ENCODE peak calls at places on chromosomes 13 and 19, in six cellular contexts. F, G, T, Z, I and A are unnamed samples.

GRCh38 chr13:51194942-51195341 is 27.3 kb upstream of the FAM124A start:
- DNase-seq in T (no peak), G (no peak), F (no peak), Z (no peak), I (no peak), A (no peak)

GRCh38 chr13:80029170-80029569 is 311.8 kb downstream of the SPRY2 start:
- DNase-seq in T (no peak), F (no peak), Z (no peak), I (no peak), G (peak), A (no peak)

GRCh38 chr19:32313866-32314265 is 31.5 kb upstream of the ZNF507 start:
- DNase-seq in Z (no peak), I (no peak), F (no peak), G (no peak), T (no peak), A (no peak)

GRCh38 chr13:99176309-99177276 is 24.1 kb upstream of the UBAC2 start:
- DNase-seq in T (peak), Z (peak), F (peak), G (peak), I (no peak), A (no peak)

GRCh38 chr19:17097593-17098126 is 22.1 kb downstream of the MYO9B start:
- DNase-seq in Z (no peak), F (no peak), I (no peak), T (no peak), G (no peak), A (no peak)

GRCh38 chr13:30779608-30780007 is 44.3 kb downstream of the ALOX5AP start:
- DNase-seq in T (no peak), Z (no peak), G (no peak), I (no peak), F (no peak), A (no peak)

GRCh38 chr13:67140006-67140405 is 90.1 kb downstream of the PCDH9 start:
- DNase-seq in I (no peak), Z (no peak), F (no peak), T (no peak), G (no peak), A (no peak)

GRCh38 chr13:29888306-29888705 is 37.9 kb upstream of the UBL3 start:
- DNase-seq in T (no peak), I (no peak), F (no peak), Z (no peak), G (no peak), A (no peak)

GRCh38 chr19:35513231-35513974 is at the start of gene DMKN:
- DNase-seq in Z (no peak), T (no peak), F (no peak), I (no peak), G (no peak), A (no peak)

GRCh38 chr19:5058456-5059190 is 89.7 kb downstream of the KDM4B start:
- DNase-seq in F (no peak), I (no peak), Z (no peak), T (no peak), G (no peak), A (no peak)

GRCh38 chr13:41492432-41493267 is 35.3 kb downstream of the RGCC start:
- DNase-seq in G (no peak), I (no peak), F (no peak), T (no peak), Z (no peak), A (no peak)

DNA sequence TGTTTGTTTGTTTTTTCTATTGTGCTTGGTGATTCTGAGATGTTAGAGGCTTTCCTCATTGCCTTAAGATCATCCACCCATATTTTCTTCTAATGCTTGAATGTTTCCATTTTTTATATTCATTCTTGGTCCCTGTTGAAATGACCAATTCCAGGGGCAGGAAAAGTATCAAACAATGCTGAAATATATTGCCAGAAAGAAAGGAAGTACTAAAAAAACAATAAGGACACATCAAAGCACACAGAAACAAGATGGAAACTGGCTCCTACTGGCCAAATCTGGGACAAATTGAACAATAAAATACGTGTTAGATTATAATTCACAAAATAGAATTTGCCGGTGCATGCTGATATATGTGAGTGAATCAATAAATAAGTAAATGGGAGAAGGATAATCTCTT is 23.9 kb downstream of the ZDHHC20 start:
- DNase-seq in G (no peak), I (no peak), Z (no peak), F (no peak), T (no peak), A (no peak)
- H3K27ac ChIP-seq in G (peak), I (peak), Z (peak), F (peak), T (peak), A (peak)

GRCh38 chr13:44101347-44102083 is 221.8 kb downstream of the LACC1 start:
- DNase-seq in G (no peak), Z (no peak), F (no peak), T (no peak), I (no peak), A (no peak)
- H3K27ac ChIP-seq in G (peak), Z (no peak), F (no peak), T (no peak), I (no peak), A (no peak)

DNA sequence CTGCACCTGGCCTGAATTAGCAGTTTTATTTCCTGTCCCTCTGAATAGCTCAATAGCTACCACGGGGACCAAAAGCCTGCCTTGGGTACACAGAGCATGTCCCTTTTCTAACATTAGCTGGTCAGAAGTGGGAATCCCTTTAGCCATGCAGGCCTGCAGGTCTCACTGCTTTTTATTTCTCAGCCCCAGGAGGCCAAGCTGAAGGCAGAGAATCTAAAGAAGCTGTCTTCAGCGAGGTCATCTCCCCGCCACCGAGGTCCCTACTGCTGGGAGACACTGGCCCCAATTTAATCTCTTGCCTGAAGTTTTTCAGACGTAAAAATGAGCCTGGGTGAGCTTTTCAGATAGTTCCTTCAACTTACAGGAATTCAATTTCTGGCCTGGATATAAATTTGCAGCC is 40.7 kb downstream of the PIN1 start:
- DNase-seq in I (no peak), T (no peak), Z (no peak), F (no peak), G (no peak), A (no peak)
- H3K27ac ChIP-seq in I (no peak), T (no peak), Z (no peak), F (no peak), G (no peak), A (no peak)

DNA sequence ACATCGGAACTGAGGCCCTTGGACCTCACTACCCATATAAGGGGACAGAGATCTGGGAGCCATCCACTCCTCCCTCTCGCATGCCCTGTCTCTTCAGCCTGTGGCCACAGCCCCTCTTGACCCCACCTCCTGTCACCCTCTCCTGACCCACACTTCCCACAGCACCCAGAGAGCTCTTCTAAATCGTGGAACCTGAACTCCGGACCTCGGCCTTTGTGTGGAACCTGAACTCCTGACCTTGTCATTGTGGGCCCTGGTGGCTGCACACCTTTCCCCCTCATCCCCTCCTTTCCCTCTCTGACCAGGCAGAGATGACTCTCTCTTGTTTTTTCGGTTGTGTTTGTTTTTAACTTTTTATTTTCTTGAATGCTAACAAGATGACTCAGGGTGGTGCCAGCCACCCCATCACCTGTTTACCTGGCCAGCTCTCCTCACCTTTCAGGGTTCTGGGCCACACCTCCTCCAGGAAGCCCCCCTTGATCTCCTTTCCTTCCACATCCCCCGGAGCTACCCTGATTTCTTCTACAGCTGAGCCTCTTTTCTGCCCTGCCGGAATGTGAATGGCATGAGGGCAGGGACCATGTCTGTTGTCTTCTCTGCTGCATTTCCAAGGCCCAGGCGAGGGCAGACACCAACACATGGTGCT is 5.1 kb downstream of the MRPL4 start:
- DNase-seq in G (no peak), T (no peak), Z (no peak), I (no peak), F (no peak), A (no peak)
- H3K27ac ChIP-seq in G (no peak), T (no peak), Z (no peak), I (no peak), F (no peak), A (no peak)